ENCODE peak calls at places on chromosomes 16 and 17, in nine cellular contexts. A is cardiac muscle cell, T is stomach, X is AG09309, W is suprapubic skin, P is dorsolateral prefrontal cortex, U is heart right ventricle, N is fibroblast of lung, K is transverse colon. R is an unnamed sample.

GRCh38 chr17:80252871-80253270 is 7.8 kb upstream of the RNF213 start:
- DNase-seq in K (peak), P (no peak), A (peak), N (peak), W (no peak), T (peak), X (no peak), U (no peak), R (peak)

GRCh38 chr16:339680-340079 is 12.8 kb downstream of the AXIN1 start:
- DNase-seq in X (no peak), W (no peak), P (no peak), A (no peak), T (no peak), N (no peak), K (peak), U (no peak), R (no peak)

GRCh38 chr16:3999479-3999868 is 116.8 kb downstream of the ADCY9 start:
- DNase-seq in U (peak), K (no peak), W (no peak), T (no peak), A (peak), X (no peak), P (peak), N (peak), R (peak)

GRCh38 chr17:64115043-64115698 is 14.8 kb downstream of the ERN1 start:
- DNase-seq in N (no peak), U (no peak), X (no peak), K (no peak), T (peak), P (no peak), A (no peak), W (no peak), R (peak)

GRCh38 chr17:58336456-58337094 is 8.0 kb upstream of the TSPOAP1 start:
- DNase-seq in A (no peak), W (peak), X (no peak), P (no peak), U (no peak), N (peak), K (no peak), T (no peak), R (peak)

GRCh38 chr16:85652431-85653221 is 36.1 kb downstream of the GINS2 start:
- DNase-seq in X (no peak), P (peak), T (peak), A (peak), K (peak), N (peak), U (no peak), W (peak), R (peak)

GRCh38 chr17:32627233-32628008 is 140.6 kb downstream of the CDK5R1 start:
- DNase-seq in K (no peak), U (no peak), N (peak), X (no peak), W (no peak), P (peak), A (no peak), T (no peak), R (peak)

GRCh38 chr17:3526491-3526890 is 31.1 kb downstream of the TRPV3 start:
- DNase-seq in N (no peak), W (no peak), U (no peak), T (no peak), X (no peak), P (no peak), A (no peak), K (no peak), R (no peak)

GRCh38 chr16:85172465-85173071 is 60.3 kb upstream of the CIBAR2 start:
- DNase-seq in U (no peak), W (no peak), P (peak), T (no peak), X (no peak), A (peak), N (peak), K (no peak), R (peak)

GRCh38 chr16:88534731-88535141 is 35.5 kb upstream of the ZC3H18 start:
- DNase-seq in P (no peak), K (peak), X (no peak), N (peak), U (no peak), T (no peak), W (no peak), A (peak), R (peak)

GRCh38 chr17:1959871-1960569 is 65.1 kb downstream of the RTN4RL1 start:
- DNase-seq in N (no peak), K (no peak), X (no peak), P (peak), A (no peak), U (no peak), W (no peak), T (no peak), R (no peak)

GRCh38 chr16:89052824-89053724 is 40.6 kb upstream of the ACSF3 start:
- DNase-seq in P (peak), W (no peak), A (no peak), N (peak), U (no peak), X (peak), K (peak), T (peak), R (no peak)

GRCh38 chr17:77847211-77848085 is 111.1 kb upstream of the TNRC6C start:
- DNase-seq in A (no peak), P (no peak), N (no peak), T (no peak), U (no peak), X (no peak), K (no peak), W (no peak), R (no peak)

GRCh38 chr17:27760069-27760885 is 40.1 kb downstream of the NOS2 start:
- DNase-seq in P (peak), W (no peak), K (peak), A (peak), N (peak), T (peak), X (no peak), U (peak), R (peak)

GRCh38 chr17:4236456-4236855 is 27.3 kb downstream of the ANKFY1 start:
- DNase-seq in T (no peak), P (no peak), K (no peak), N (no peak), A (no peak), U (no peak), X (no peak), W (no peak), R (no peak)

GRCh38 chr17:19426631-19427030 is 15.6 kb downstream of the RNF112 start:
- DNase-seq in P (no peak), U (no peak), T (no peak), W (no peak), A (no peak), N (no peak), K (no peak), X (no peak), R (peak)

GRCh38 chr16:85551319-85551978 is 61.7 kb upstream of the GSE1 start:
- DNase-seq in T (no peak), W (no peak), A (no peak), X (no peak), P (no peak), N (no peak), K (no peak), U (no peak), R (peak)

GRCh38 chr17:16593356-16594102 is 24.5 kb upstream of the ZNF287 start:
- DNase-seq in T (no peak), P (no peak), U (no peak), K (no peak), N (no peak), X (no peak), W (no peak), A (no peak), R (no peak)

GRCh38 chr16:83205896-83206295 is 579.1 kb downstream of the CDH13 start:
- DNase-seq in K (no peak), U (no peak), T (no peak), W (no peak), P (no peak), X (no peak), N (peak), A (no peak), R (no peak)

GRCh38 chr17:68290268-68290954 is 516 bp downstream of the SLC16A6 start:
- DNase-seq in N (no peak), U (peak), W (no peak), K (peak), T (peak), P (peak), A (peak), X (no peak), R (peak)

GRCh38 chr16:1105888-1106620 is 10.0 kb upstream of the C1QTNF8 start:
- DNase-seq in U (peak), P (peak), T (peak), K (peak), W (no peak), A (peak), N (peak), X (no peak), R (peak)

GRCh38 chr16:12091569-12092346 is 115.2 kb downstream of the SNX29 start:
- DNase-seq in A (no peak), P (no peak), X (no peak), N (no peak), U (no peak), W (no peak), K (no peak), T (no peak), R (no peak)

GRCh38 chr17:36534881-36535668 is at the start of gene PIGW:
- DNase-seq in X (peak), U (peak), A (peak), T (peak), K (peak), N (peak), W (peak), P (peak), R (peak)

GRCh38 chr16:64047878-64048277 is 1074.0 kb downstream of the CDH11 start:
- DNase-seq in W (no peak), U (no peak), A (no peak), N (no peak), X (no peak), P (no peak), K (no peak), T (no peak), R (no peak)

GRCh38 chr17:1495265-1495664 is 2.8 kb upstream of the MYO1C start:
- DNase-seq in W (peak), K (no peak), X (no peak), A (no peak), P (no peak), U (peak), N (peak), T (no peak), R (no peak)

GRCh38 chr16:73176577-73177013 is 128.7 kb upstream of the ZFHX3 start:
- DNase-seq in W (no peak), N (peak), U (no peak), X (peak), P (no peak), T (no peak), K (no peak), A (peak), R (no peak)

GRCh38 chr17:17078832-17079231 is 36.6 kb downstream of the MPRIP start:
- DNase-seq in T (no peak), U (no peak), P (no peak), K (peak), N (no peak), A (no peak), X (no peak), W (no peak), R (no peak)

GRCh38 chr16:55470533-55471371 is 8.2 kb upstream of the MMP2 start:
- DNase-seq in N (peak), T (peak), U (no peak), K (no peak), P (no peak), X (peak), A (no peak), W (no peak), R (peak)

GRCh38 chr17:42315402-42316156 is 27.3 kb downstream of the STAT5A start:
- DNase-seq in K (peak), N (no peak), U (no peak), X (no peak), T (no peak), W (no peak), A (no peak), P (no peak), R (no peak)

GRCh38 chr16:20846030-20846429 is 39.7 kb downstream of the REXO5 start:
- DNase-seq in U (no peak), X (no peak), W (no peak), N (no peak), K (no peak), T (no peak), A (no peak), P (no peak), R (no peak)

GRCh38 chr16:71826533-71827017 is 17.9 kb upstream of the AP1G1 start:
- DNase-seq in T (no peak), X (no peak), P (no peak), K (no peak), A (no peak), N (no peak), W (no peak), U (no peak), R (no peak)

GRCh38 chr17:80008383-80008840 is 27.3 kb downstream of the TBC1D16 start:
- DNase-seq in U (peak), X (no peak), N (peak), W (peak), A (peak), K (peak), P (peak), T (peak), R (peak)

GRCh38 chr17:40472733-40473452 is 28.5 kb downstream of the TNS4 start:
- DNase-seq in X (no peak), P (no peak), U (no peak), A (no peak), N (no peak), K (no peak), T (no peak), W (no peak), R (no peak)

GRCh38 chr16:81752225-81752875 is 26.7 kb upstream of the PLCG2 start:
- DNase-seq in W (no peak), P (no peak), A (no peak), N (peak), U (peak), K (peak), T (peak), X (no peak), R (peak)

GRCh38 chr17:68641276-68642117 is 40.3 kb upstream of the FAM20A start:
- DNase-seq in N (no peak), T (no peak), P (no peak), W (no peak), A (peak), K (no peak), U (no peak), X (no peak), R (no peak)

GRCh38 chr17:75105269-75106080 is 4.3 kb upstream of the ARMC7 start:
- DNase-seq in W (no peak), T (peak), X (no peak), K (peak), A (peak), N (peak), P (peak), U (no peak), R (peak)

DNA sequence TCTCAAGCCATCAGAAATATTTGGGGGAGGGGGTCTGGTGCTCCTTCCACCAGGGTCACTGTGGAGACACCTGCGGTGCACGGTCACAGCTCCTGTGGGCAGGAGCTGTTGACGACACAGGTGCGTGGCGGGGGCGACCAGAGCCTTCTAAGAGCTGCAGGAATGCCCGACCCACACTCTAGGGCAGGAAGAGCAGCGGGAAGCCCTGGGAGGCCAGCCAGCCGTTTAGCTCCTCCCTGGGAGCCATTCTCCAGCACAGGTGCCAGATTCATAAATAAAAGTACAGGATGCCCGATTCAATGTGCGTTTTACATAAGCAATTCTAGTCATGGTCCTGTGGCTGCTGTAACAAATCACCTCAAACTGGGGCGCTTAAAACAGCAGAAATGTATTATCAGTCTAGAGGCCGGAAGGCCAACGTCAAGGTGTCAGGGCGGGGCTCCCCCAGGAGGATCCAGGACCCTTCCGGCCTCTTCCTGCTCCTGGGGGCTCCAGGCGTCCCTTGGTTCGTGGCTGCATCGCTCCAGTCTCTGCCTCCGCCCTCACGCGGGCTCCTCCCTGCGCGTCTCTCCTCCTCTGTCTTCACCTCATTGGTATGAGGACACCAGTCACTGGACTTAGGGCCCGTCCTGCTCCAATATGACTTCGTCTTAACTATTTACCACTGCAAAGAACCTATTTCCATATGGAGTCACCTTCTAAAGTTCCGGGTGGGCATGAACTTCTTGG is 155.3 kb downstream of the FOXL1 start:
- DNase-seq in P (no peak), X (no peak), K (no peak), T (no peak), U (no peak), W (no peak), N (no peak), A (no peak), R (peak)
- H3K4me3 ChIP-seq in P (no peak), X (no peak), K (no peak), T (no peak), U (no peak), W (no peak), N (no peak), A (no peak), R (no peak)

DNA sequence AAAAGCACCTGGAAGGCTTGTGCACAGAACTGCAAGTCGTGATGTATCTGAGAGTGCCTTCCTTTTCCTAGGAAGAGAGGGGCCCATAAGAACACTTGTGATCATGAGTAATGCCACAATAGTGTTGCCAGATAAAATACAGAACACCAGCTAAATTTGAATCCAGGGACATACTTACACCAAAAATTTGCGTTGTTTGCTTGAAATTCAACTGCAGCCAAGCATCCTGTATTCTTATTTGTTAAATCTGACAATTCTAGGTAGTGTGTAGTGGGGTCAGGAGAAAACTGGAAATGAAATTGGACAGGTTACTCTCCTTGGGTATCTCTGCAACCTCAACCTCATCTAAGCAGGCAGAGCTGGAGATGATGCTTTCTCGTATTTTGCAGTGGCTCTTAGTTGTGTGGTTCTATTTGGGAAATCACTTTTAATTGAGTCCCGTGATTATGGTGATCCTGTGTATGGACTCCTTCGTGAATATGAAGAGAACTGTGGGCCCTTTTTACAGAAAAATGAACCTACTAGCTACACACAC is 12.0 kb downstream of the SLC35B1 start:
- DNase-seq in T (no peak), X (no peak), U (no peak), N (no peak), W (no peak), P (no peak), K (no peak), A (no peak), R (no peak)
- TF ChIP-seq CTCF in T (no peak), X (no peak), U (peak), N (no peak), W (peak), P (no peak), K (no peak), A (no peak), R (no peak)

GRCh38 chr17:76492250-76492988 is 8.8 kb downstream of the RHBDF2 start:
- DNase-seq in W (no peak), A (no peak), U (no peak), X (no peak), N (no peak), T (no peak), K (peak), P (no peak), R (no peak)
- H3K4me3 ChIP-seq in W (peak), A (no peak), U (peak), X (no peak), N (no peak), T (peak), K (peak), P (no peak), R (no peak)

GRCh38 chr16:58661199-58661830 is 23.3 kb downstream of the SLC38A7 start:
- DNase-seq in P (peak), T (peak), U (peak), N (peak), K (peak), A (peak), X (peak), W (no peak), R (peak)
- TF ChIP-seq CTCF in P (peak), T (peak), U (peak), N (peak), K (peak), A (peak), X (peak), W (peak), R (peak)

GRCh38 chr17:6567528-6568185 is 11.3 kb upstream of the PITPNM3 start:
- DNase-seq in X (no peak), N (no peak), U (no peak), P (no peak), T (peak), K (no peak), A (no peak), W (peak), R (peak)
- H3K4me3 ChIP-seq in X (no peak), N (no peak), U (no peak), P (no peak), T (no peak), K (no peak), A (no peak), W (no peak), R (no peak)

GRCh38 chr16:49789617-49790016 is 66.3 kb downstream of the ZNF423 start:
- DNase-seq in X (no peak), U (no peak), N (no peak), W (no peak), K (no peak), T (no peak), A (no peak), P (no peak), R (no peak)

GRCh38 chr16:49786926-49787557 is 68.9 kb downstream of the ZNF423 start:
- DNase-seq in U (no peak), A (no peak), K (no peak), W (no peak), X (no peak), T (no peak), P (no peak), N (no peak), R (no peak)

GRCh38 chr16:49785970-49786369 is 69.9 kb downstream of the ZNF423 start:
- DNase-seq in A (no peak), K (no peak), T (no peak), X (no peak), P (no peak), N (no peak), U (no peak), W (no peak), R (no peak)

GRCh38 chr16:49788505-49788904 is 67.4 kb downstream of the ZNF423 start:
- DNase-seq in A (no peak), X (no peak), P (no peak), T (no peak), N (no peak), U (no peak), W (no peak), K (no peak), R (no peak)

DNA sequence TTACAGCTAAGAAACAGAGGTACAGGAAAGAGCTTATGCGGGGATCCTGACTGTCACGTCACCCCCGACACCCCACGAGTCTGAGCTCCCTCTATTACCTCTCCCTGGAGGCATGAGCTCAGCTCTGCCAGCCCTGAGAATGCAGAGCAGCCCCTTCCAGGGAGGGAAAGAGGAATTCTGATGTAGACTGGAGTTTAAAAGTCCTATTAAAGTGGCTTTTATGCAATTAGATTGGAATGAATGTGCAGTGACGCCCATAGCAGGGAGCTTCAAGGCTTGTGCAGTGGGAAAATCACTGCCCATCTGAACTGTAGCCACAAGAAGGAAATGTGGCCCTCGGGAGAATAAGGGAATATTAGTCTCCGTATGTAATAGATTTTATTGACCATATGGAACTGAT is 67.0 kb downstream of the ZNF423 start:
- DNase-seq in A (no peak), P (no peak), X (peak), W (no peak), K (no peak), N (peak), T (no peak), U (no peak), R (no peak)
- TF ChIP-seq CTCF in A (no peak), P (no peak), X (no peak), W (no peak), K (no peak), N (no peak), T (no peak), U (no peak), R (no peak)